ENCODE peak calls at places on chromosomes 1 and 21, in seven cellular contexts. One of them, this sample, is unnamed.

GRCh38 chr1:21263052-21263429 is 27.2 kb downstream of the ECE1 start:
- DNase-seq in lower leg skin: no peak
- DNase-seq in Caco-2: no peak
- DNase-seq in GM12865: no peak
- DNase-seq in ovary: no peak
- DNase-seq in spleen: no peak
- DNase-seq in fibroblast of the aortic adventitia: no peak
- DNase-seq in this sample: no peak

GRCh38 chr1:35220976-35221375 is 28.0 kb upstream of the SFPQ start:
- DNase-seq in lower leg skin: no peak
- DNase-seq in Caco-2: no peak
- DNase-seq in GM12865: peak; percentile 52
- DNase-seq in ovary: no peak
- DNase-seq in spleen: no peak
- DNase-seq in fibroblast of the aortic adventitia: no peak
- DNase-seq in this sample: no peak

GRCh38 chr1:29123871-29124365 is at the start of gene TMEM200B:
- DNase-seq in lower leg skin: no peak
- DNase-seq in Caco-2: peak; percentile 46
- DNase-seq in GM12865: no peak
- DNase-seq in ovary: peak; percentile 69
- DNase-seq in spleen: no peak
- DNase-seq in fibroblast of the aortic adventitia: no peak
- DNase-seq in this sample: no peak

GRCh38 chr1:65075123-65075976 is 72.7 kb upstream of the AK4 start:
- DNase-seq in lower leg skin: no peak
- DNase-seq in Caco-2: peak; percentile 49
- DNase-seq in GM12865: peak; percentile 80
- DNase-seq in ovary: peak; percentile 58
- DNase-seq in spleen: no peak
- DNase-seq in fibroblast of the aortic adventitia: peak; percentile 79
- DNase-seq in this sample: peak; percentile 37

GRCh38 chr21:45054927-45055612 is 19.3 kb upstream of the ADARB1 start:
- DNase-seq in lower leg skin: no peak
- DNase-seq in Caco-2: no peak
- DNase-seq in GM12865: no peak
- DNase-seq in ovary: no peak
- DNase-seq in spleen: no peak
- DNase-seq in fibroblast of the aortic adventitia: no peak
- DNase-seq in this sample: no peak

GRCh38 chr1:67748630-67749029 is 63.6 kb downstream of the GADD45A start:
- DNase-seq in lower leg skin: no peak
- DNase-seq in Caco-2: peak; percentile 42
- DNase-seq in GM12865: peak; percentile 32
- DNase-seq in ovary: no peak
- DNase-seq in spleen: no peak
- DNase-seq in fibroblast of the aortic adventitia: peak; percentile 87
- DNase-seq in this sample: no peak

GRCh38 chr1:208254376-208254775 is 10.2 kb upstream of the PLXNA2 start:
- DNase-seq in lower leg skin: no peak
- DNase-seq in Caco-2: no peak
- DNase-seq in GM12865: no peak
- DNase-seq in ovary: no peak
- DNase-seq in spleen: no peak
- DNase-seq in fibroblast of the aortic adventitia: peak; percentile 78
- DNase-seq in this sample: no peak

GRCh38 chr1:175146535-175147213 is 45.9 kb downstream of the KIAA0040 start:
- DNase-seq in lower leg skin: peak; percentile 93
- DNase-seq in Caco-2: peak; percentile 68
- DNase-seq in GM12865: peak; percentile 80
- DNase-seq in ovary: peak; percentile 42
- DNase-seq in spleen: peak; percentile 90
- DNase-seq in fibroblast of the aortic adventitia: peak; percentile 41
- DNase-seq in this sample: peak; percentile 75

GRCh38 chr1:111851552-111851951 is 95.9 kb downstream of the DDX20 start:
- DNase-seq in lower leg skin: no peak
- DNase-seq in Caco-2: no peak
- DNase-seq in GM12865: no peak
- DNase-seq in ovary: no peak
- DNase-seq in spleen: peak; percentile 47
- DNase-seq in fibroblast of the aortic adventitia: no peak
- DNase-seq in this sample: no peak

GRCh38 chr1:19563336-19564097 is 78.2 kb upstream of the CAPZB start:
- DNase-seq in lower leg skin: peak; percentile 90
- DNase-seq in Caco-2: no peak
- DNase-seq in GM12865: no peak
- DNase-seq in ovary: peak; percentile 80
- DNase-seq in spleen: no peak
- DNase-seq in fibroblast of the aortic adventitia: peak; percentile 86
- DNase-seq in this sample: no peak

GRCh38 chr1:212862111-212862690 is 4.1 kb downstream of the FLVCR1 start:
- DNase-seq in lower leg skin: no peak
- DNase-seq in Caco-2: no peak
- DNase-seq in GM12865: no peak
- DNase-seq in ovary: no peak
- DNase-seq in spleen: no peak
- DNase-seq in fibroblast of the aortic adventitia: no peak
- DNase-seq in this sample: no peak

GRCh38 chr1:227068883-227069282 is 128.8 kb downstream of the COQ8A start:
- DNase-seq in lower leg skin: no peak
- DNase-seq in Caco-2: no peak
- DNase-seq in GM12865: no peak
- DNase-seq in ovary: no peak
- DNase-seq in spleen: no peak
- DNase-seq in fibroblast of the aortic adventitia: no peak
- DNase-seq in this sample: no peak

GRCh38 chr1:6275826-6276764 is 15.2 kb upstream of the GPR153 start:
- DNase-seq in lower leg skin: peak; percentile 91
- DNase-seq in Caco-2: no peak
- DNase-seq in GM12865: no peak
- DNase-seq in ovary: peak; percentile 83
- DNase-seq in spleen: no peak
- DNase-seq in fibroblast of the aortic adventitia: peak; percentile 76
- DNase-seq in this sample: no peak

GRCh38 chr1:26856604-26857469 is 6.1 kb upstream of the SFN start:
- DNase-seq in lower leg skin: no peak
- DNase-seq in Caco-2: no peak
- DNase-seq in GM12865: no peak
- DNase-seq in ovary: no peak
- DNase-seq in spleen: no peak
- DNase-seq in fibroblast of the aortic adventitia: no peak
- DNase-seq in this sample: no peak

GRCh38 chr1:226973898-226974543 is 33.9 kb downstream of the COQ8A start:
- DNase-seq in lower leg skin: peak; percentile 88
- DNase-seq in Caco-2: no peak
- DNase-seq in GM12865: no peak
- DNase-seq in ovary: peak; percentile 84
- DNase-seq in spleen: no peak
- DNase-seq in fibroblast of the aortic adventitia: peak; percentile 62
- DNase-seq in this sample: no peak

GRCh38 chr1:145963218-145964019 is 956 bp downstream of the ANKRD34A start:
- DNase-seq in lower leg skin: peak; percentile 63
- DNase-seq in Caco-2: no peak
- DNase-seq in GM12865: no peak
- DNase-seq in ovary: no peak
- DNase-seq in spleen: no peak
- DNase-seq in fibroblast of the aortic adventitia: peak; percentile 55
- DNase-seq in this sample: no peak

GRCh38 chr1:174963547-174964125 is 36.1 kb upstream of the CACYBP start:
- DNase-seq in lower leg skin: no peak
- DNase-seq in Caco-2: no peak
- DNase-seq in GM12865: no peak
- DNase-seq in ovary: no peak
- DNase-seq in spleen: no peak
- DNase-seq in fibroblast of the aortic adventitia: no peak
- DNase-seq in this sample: no peak

DNA sequence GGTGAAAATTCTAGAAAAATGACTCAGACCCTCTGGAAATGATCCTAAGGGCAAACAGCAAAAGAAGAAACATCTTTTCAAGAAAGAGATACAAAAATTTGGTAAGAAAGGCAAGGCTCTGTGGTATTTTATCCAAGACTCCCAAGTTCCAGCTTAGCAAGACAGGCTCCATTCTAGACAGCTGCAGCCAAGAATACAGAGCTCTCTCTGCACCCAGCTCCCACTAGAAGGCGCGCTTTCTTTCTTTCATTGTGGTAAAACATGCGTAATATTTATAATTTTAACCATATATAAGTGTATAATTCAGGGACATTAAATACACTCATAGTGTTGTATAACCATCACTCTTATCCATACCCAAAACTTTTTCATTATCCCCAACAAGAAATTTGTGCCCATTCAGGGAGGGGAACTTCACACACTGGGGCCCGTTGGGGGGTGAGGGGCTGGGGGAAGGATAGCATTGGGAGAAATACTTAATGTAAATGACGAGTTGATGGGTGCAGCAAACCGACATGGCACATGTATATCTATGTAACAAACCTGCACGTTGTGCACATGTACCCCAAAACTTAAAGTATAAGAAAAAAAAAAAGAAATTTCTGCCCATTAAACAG is 2.2 kb upstream of the HFM1 start:
- DNase-seq in lower leg skin: no peak
- DNase-seq in Caco-2: no peak
- DNase-seq in GM12865: peak; percentile 6
- DNase-seq in ovary: no peak
- DNase-seq in spleen: no peak
- DNase-seq in fibroblast of the aortic adventitia: peak; percentile 32
- DNase-seq in this sample: no peak
- TF ChIP-seq CTCF in lower leg skin: no peak
- TF ChIP-seq CTCF in Caco-2: no peak
- TF ChIP-seq CTCF in GM12865: peak; percentile 1
- TF ChIP-seq CTCF in ovary: no peak
- TF ChIP-seq CTCF in spleen: no peak
- TF ChIP-seq CTCF in fibroblast of the aortic adventitia: peak; percentile 53
- TF ChIP-seq CTCF in this sample: no peak

DNA sequence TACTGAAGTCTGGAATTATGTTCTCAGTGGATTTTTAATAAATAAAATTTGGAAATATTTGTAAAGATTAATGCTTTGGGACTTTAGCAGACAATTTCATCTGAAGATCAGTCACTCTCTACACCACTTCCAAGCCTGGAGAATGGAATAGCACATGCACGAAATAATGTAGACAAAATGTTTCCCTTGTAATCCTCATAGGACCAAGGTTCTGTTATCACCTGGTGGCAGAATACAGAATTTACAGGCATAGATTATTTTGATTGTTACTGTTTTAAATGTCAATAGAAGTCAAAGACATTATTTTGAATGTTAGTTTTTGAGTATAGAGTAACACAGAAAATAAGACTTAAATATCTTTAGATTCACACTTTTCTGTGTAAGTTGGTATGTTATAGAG is 9.1 kb upstream of the ELAVL4 start:
- DNase-seq in lower leg skin: no peak
- DNase-seq in Caco-2: no peak
- DNase-seq in GM12865: no peak
- DNase-seq in ovary: no peak
- DNase-seq in spleen: no peak
- DNase-seq in fibroblast of the aortic adventitia: no peak
- DNase-seq in this sample: no peak
- H3K4me3 ChIP-seq in lower leg skin: no peak overlapping the region
- H3K4me3 ChIP-seq in Caco-2: no peak overlapping the region
- H3K4me3 ChIP-seq in GM12865: no peak overlapping the region
- H3K4me3 ChIP-seq in ovary: no peak overlapping the region
- H3K4me3 ChIP-seq in spleen: no peak overlapping the region
- H3K4me3 ChIP-seq in fibroblast of the aortic adventitia: no peak overlapping the region
- H3K4me3 ChIP-seq in this sample: no peak overlapping the region

DNA sequence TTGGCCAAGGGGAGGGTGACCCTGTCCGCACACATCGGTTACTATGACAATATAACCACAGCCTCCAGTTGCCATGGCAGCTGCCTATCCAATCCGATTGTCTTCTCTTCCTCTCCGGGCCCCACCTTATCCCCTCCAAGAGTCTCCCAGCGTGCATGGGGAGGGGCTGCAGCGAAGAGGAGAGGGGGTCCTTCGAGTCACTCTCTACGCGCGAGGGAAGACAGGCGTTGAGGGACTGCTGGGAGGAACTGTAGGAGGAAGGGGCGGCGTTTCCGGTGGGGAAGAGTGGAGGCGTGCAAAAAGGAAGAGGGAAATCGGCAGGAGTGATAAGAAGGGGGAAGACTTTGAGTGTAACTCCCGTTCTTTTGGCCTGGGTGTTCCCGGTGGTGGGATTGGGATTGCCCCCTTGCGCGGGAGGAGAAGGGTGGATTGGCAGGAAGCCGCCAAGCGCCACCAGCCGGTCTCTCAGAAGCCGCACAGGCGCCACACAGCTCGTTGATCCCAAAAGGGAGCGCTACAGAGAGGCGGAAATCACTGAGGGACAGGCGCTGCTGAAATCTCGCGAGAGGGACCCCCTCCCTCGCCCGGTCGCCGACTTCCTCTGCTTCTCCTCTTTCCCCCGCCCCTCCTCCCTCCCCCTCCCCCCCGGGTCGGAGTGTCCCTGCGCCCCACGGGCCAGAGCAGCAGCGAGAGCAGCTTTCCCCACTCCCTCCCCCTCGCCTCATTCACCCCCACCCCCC is 381 bp upstream of the SMG7 start:
- DNase-seq in lower leg skin: peak; percentile 99
- DNase-seq in Caco-2: peak; percentile 99
- DNase-seq in GM12865: peak; percentile 98
- DNase-seq in ovary: peak; percentile 99
- DNase-seq in spleen: peak; percentile 99
- DNase-seq in fibroblast of the aortic adventitia: peak; percentile 99
- DNase-seq in this sample: peak; percentile 95
- TF ChIP-seq CTCF in lower leg skin: no peak
- TF ChIP-seq CTCF in Caco-2: no peak
- TF ChIP-seq CTCF in GM12865: no peak
- TF ChIP-seq CTCF in ovary: peak; percentile 45
- TF ChIP-seq CTCF in spleen: peak; percentile 10
- TF ChIP-seq CTCF in fibroblast of the aortic adventitia: no peak
- TF ChIP-seq CTCF in this sample: no peak

DNA sequence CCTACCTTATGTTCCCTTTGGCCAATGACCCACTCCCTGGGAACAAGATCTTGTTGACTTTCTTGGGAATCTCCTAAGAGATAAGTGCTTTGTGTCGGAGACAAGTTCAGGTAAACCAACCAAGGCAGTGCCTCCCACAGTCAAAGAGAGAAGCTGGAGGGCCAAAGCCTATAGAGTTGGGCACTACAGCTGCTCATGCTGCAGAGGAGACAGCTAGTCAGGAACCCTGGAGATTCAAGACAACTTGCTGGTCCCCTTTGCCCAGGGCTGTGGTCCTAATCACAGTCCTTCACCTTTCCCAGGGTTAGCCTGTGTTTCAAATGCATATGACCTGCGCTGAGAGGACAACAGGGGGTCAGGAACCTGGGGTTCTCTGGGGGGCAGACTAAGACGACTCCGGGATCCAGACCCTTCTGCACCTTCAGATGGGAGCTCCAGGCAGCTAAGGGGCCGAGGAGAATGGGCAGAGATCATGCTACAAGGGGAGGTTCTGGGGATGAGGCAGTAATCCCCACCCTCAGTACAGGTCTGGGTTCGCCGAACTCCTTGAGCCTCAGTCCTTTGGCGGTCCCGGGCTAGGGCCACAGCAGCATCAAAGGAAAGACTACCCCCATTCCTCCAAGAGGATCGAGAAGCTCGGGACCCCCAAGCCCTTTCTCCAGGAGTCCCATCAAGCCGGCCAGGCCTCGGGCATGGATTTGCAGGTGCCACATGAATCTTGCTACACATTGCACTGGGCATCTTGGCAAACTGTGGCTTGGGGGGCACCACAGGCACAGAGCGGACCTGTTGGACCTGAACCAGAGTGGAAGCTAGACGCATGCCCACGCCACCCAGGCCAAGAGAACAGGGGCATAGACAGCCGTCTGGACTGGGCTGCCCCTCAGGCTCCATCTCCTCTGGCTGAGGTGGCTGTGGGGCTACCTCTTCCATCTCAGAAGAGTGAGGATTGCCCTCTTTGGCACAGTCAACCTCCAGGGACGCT is 2.0 kb upstream of the USF1 start:
- DNase-seq in lower leg skin: no peak
- DNase-seq in Caco-2: no peak
- DNase-seq in GM12865: no peak
- DNase-seq in ovary: no peak
- DNase-seq in spleen: no peak
- DNase-seq in fibroblast of the aortic adventitia: no peak
- DNase-seq in this sample: no peak
- H3K4me3 ChIP-seq in lower leg skin: no peak overlapping the region
- H3K4me3 ChIP-seq in Caco-2: no peak overlapping the region
- H3K4me3 ChIP-seq in GM12865: no peak overlapping the region
- H3K4me3 ChIP-seq in ovary: no peak overlapping the region
- H3K4me3 ChIP-seq in spleen: no peak overlapping the region
- H3K4me3 ChIP-seq in fibroblast of the aortic adventitia: no peak overlapping the region
- H3K4me3 ChIP-seq in this sample: no peak overlapping the region